ENCODE peak calls at places on chromosomes 1 and 21, in six cellular contexts. O is K562, V is endothelial cell of umbilical vein, Z is H1, A is HCT116, R is HepG2. Q is an unnamed sample.

GRCh38 chr1:162030741-162031280 is 7.1 kb upstream of the OLFML2B start:
- DNase-seq in O (no peak), V (no peak), Z (no peak), A (no peak), R (no peak), Q (no peak)

GRCh38 chr1:157363660-157364140 is 188.6 kb downstream of the FCRL5 start:
- DNase-seq in O (no peak), V (peak; percentile 45), Z (peak; percentile 33), A (peak; percentile 42), R (peak; percentile 41), Q (no peak)

GRCh38 chr1:32797456-32797855 is 19.7 kb downstream of the YARS1 start:
- DNase-seq in O (no peak), V (no peak), Z (no peak), A (no peak), R (no peak), Q (no peak)

GRCh38 chr1:52531473-52531872 is 21.4 kb downstream of the TUT4 start:
- DNase-seq in O (no peak), V (no peak), Z (no peak), A (no peak), R (no peak), Q (no peak)

GRCh38 chr1:91700332-91700731 is 185.6 kb downstream of the TGFBR3 start:
- DNase-seq in O (no peak), V (no peak), Z (no peak), A (no peak), R (no peak), Q (no peak)

GRCh38 chr1:16231331-16232315 is 5.4 kb downstream of the CPLANE2 start:
- DNase-seq in O (peak; percentile 64), V (no peak), Z (no peak), A (no peak), R (no peak), Q (no peak)

GRCh38 chr1:13540871-13541270 is 27.1 kb upstream of the LRRC38 start:
- DNase-seq in O (no peak), V (no peak), Z (no peak), A (no peak), R (no peak), Q (no peak)

GRCh38 chr1:32871364-32872188 is 864 bp upstream of the FNDC5 start:
- DNase-seq in O (peak; percentile 32), V (no peak), Z (no peak), A (no peak), R (no peak), Q (no peak)

GRCh38 chr1:160996195-160996594 is 24.8 kb downstream of the F11R start:
- DNase-seq in O (no peak), V (peak; percentile 66), Z (no peak), A (peak; percentile 92), R (no peak), Q (no peak)

GRCh38 chr1:19439464-19440171 is 45.7 kb downstream of the CAPZB start:
- DNase-seq in O (peak; percentile 65), V (peak; percentile 33), Z (no peak), A (no peak), R (no peak), Q (no peak)

GRCh38 chr21:37461494-37461893 is 94.9 kb downstream of the DYRK1A start:
- DNase-seq in O (no peak), V (no peak), Z (no peak), A (no peak), R (no peak), Q (no peak)

GRCh38 chr1:161128591-161129420 is 3.7 kb downstream of the DEDD start:
- DNase-seq in O (no peak), V (no peak), Z (no peak), A (no peak), R (no peak), Q (no peak)

GRCh38 chr1:21625390-21626190 is 43.6 kb downstream of the RAP1GAP start:
- DNase-seq in O (no peak), V (no peak), Z (no peak), A (no peak), R (no peak), Q (no peak)

GRCh38 chr1:14878951-14879350 is 274.6 kb upstream of the TMEM51 start:
- DNase-seq in O (no peak), V (no peak), Z (no peak), A (no peak), R (no peak), Q (no peak)

GRCh38 chr1:229642970-229643369 is 16.9 kb downstream of the URB2 start:
- DNase-seq in O (no peak), V (no peak), Z (no peak), A (no peak), R (no peak), Q (no peak)

GRCh38 chr1:184838374-184838995 is 83.8 kb upstream of the EDEM3 start:
- DNase-seq in O (no peak), V (no peak), Z (no peak), A (no peak), R (no peak), Q (peak; percentile 70)

GRCh38 chr1:87435484-87435883 is 106.8 kb downstream of the LMO4 start:
- DNase-seq in O (peak; percentile 70), V (no peak), Z (no peak), A (no peak), R (no peak), Q (no peak)

GRCh38 chr1:102107441-102107840 is 110.7 kb upstream of the OLFM3 start:
- DNase-seq in O (no peak), V (no peak), Z (peak; percentile 9), A (no peak), R (no peak), Q (no peak)

GRCh38 chr1:160800142-160800541 is 4.2 kb downstream of the LY9 start:
- DNase-seq in O (no peak), V (no peak), Z (no peak), A (no peak), R (no peak), Q (no peak)

GRCh38 chr1:90963651-90964050 is 58.2 kb downstream of the ZNF644 start:
- DNase-seq in O (no peak), V (peak; percentile 28), Z (no peak), A (no peak), R (no peak), Q (no peak)

GRCh38 chr1:1038694-1039093 is 18.8 kb downstream of the AGRN start:
- DNase-seq in O (no peak), V (no peak), Z (no peak), A (no peak), R (no peak), Q (no peak)

GRCh38 chr1:1039145-1039910 is 19.4 kb downstream of the AGRN start:
- DNase-seq in O (no peak), V (no peak), Z (no peak), A (no peak), R (no peak), Q (no peak)

GRCh38 chr1:1041873-1042272 is 22.0 kb downstream of the AGRN start:
- DNase-seq in O (no peak), V (no peak), Z (no peak), A (no peak), R (no peak), Q (no peak)

GRCh38 chr1:1041092-1041503 is 21.2 kb downstream of the AGRN start:
- DNase-seq in O (no peak), V (no peak), Z (no peak), A (no peak), R (no peak), Q (no peak)

GRCh38 chr1:1040004-1040991 is 20.4 kb downstream of the AGRN start:
- DNase-seq in O (peak; percentile 99), V (peak; percentile 84), Z (no peak), A (peak; percentile 61), R (no peak), Q (peak; percentile 40)
- H3K9ac ChIP-seq in O (no peak overlapping the region), V (peak overlapping the region; percentile 6), Z (no peak overlapping the region), A (peak overlapping the region; percentile 44), R (no peak overlapping the region), Q (no peak overlapping the region)

GRCh38 chr1:201495447-201496295 is 11.3 kb downstream of the CSRP1 start:
- DNase-seq in O (no peak), V (peak; percentile 86), Z (no peak), A (no peak), R (peak; percentile 84), Q (no peak)
- TF ChIP-seq POLR2AphosphoS5 in O (no peak), V (peak; percentile 24), Z (no peak), A (no peak), R (no peak), Q (no peak)

GRCh38 chr21:17371470-17371869 is 141.4 kb upstream of the CXADR start:
- DNase-seq in O (no peak), V (no peak), Z (no peak), A (no peak), R (no peak), Q (no peak)

GRCh38 chr21:17370263-17370662 is 142.6 kb upstream of the CXADR start:
- DNase-seq in O (no peak), V (no peak), Z (no peak), A (no peak), R (no peak), Q (no peak)

GRCh38 chr21:17372200-17372599 is 140.6 kb upstream of the CXADR start:
- DNase-seq in O (no peak), V (no peak), Z (no peak), A (no peak), R (no peak), Q (no peak)

GRCh38 chr21:17368748-17369363 is 144.0 kb upstream of the CXADR start:
- DNase-seq in O (no peak), V (no peak), Z (no peak), A (no peak), R (peak; percentile 72), Q (no peak)

GRCh38 chr21:17370750-17371325 is 142.0 kb upstream of the CXADR start:
- DNase-seq in O (no peak), V (no peak), Z (no peak), A (no peak), R (no peak), Q (no peak)
- H3K9ac ChIP-seq in O (no peak overlapping the region), V (peak overlapping the region; percentile 1), Z (no peak overlapping the region), A (no peak overlapping the region), R (no peak overlapping the region), Q (no peak overlapping the region)

GRCh38 chr21:45033791-45034555 is 40.4 kb upstream of the ADARB1 start:
- DNase-seq in O (no peak), V (no peak), Z (no peak), A (no peak), R (no peak), Q (no peak)
- TF ChIP-seq POLR2AphosphoS5 in O (no peak), V (no peak), Z (no peak), A (no peak), R (no peak), Q (no peak)

GRCh38 chr1:1351511-1352427 is 2.6 kb upstream of the DVL1 start:
- DNase-seq in O (no peak), V (no peak), Z (no peak), A (no peak), R (no peak), Q (no peak)
- H3K9ac ChIP-seq in O (no peak overlapping the region), V (no peak overlapping the region), Z (no peak overlapping the region), A (no peak overlapping the region), R (no peak overlapping the region), Q (no peak overlapping the region)

GRCh38 chr1:63317814-63318156 is 4.6 kb upstream of the FOXD3 start:
- DNase-seq in O (no peak), V (no peak), Z (no peak), A (no peak), R (no peak), Q (no peak)

GRCh38 chr1:63321061-63321787 is 1.1 kb upstream of the FOXD3 start:
- DNase-seq in O (no peak), V (no peak), Z (no peak), A (no peak), R (no peak), Q (no peak)

GRCh38 chr1:63318255-63319068 is 3.9 kb upstream of the FOXD3 start:
- DNase-seq in O (no peak), V (no peak), Z (no peak), A (no peak), R (no peak), Q (no peak)

GRCh38 chr1:63320024-63320799 is 2.2 kb upstream of the FOXD3 start:
- DNase-seq in O (no peak), V (no peak), Z (no peak), A (no peak), R (no peak), Q (no peak)

GRCh38 chr1:63319069-63320023 is 3.0 kb upstream of the FOXD3 start:
- DNase-seq in O (no peak), V (no peak), Z (no peak), A (no peak), R (no peak), Q (no peak)
- TF ChIP-seq POLR2AphosphoS5 in O (no peak), V (no peak), Z (no peak), A (no peak), R (no peak), Q (no peak)